ENCODE peak calls at places on chromosomes 3 and 15, in four cellular contexts. J is fibroblast of lung, Q is cardiac muscle cell, G is AG04449. D is an unnamed sample.

GRCh38 chr3:175605851-175606250 is 746.7 kb downstream of the NAALADL2 start:
- DNase-seq in J (peak), Q (no peak), G (no peak), D (no peak)

GRCh38 chr3:190673157-190673556 is 159.3 kb downstream of the IL1RAP start:
- DNase-seq in J (peak), Q (no peak), G (peak), D (no peak)

GRCh38 chr3:176554791-176555330 is 642.4 kb downstream of the TBL1XR1 start:
- DNase-seq in J (no peak), Q (no peak), G (no peak), D (no peak)

GRCh38 chr15:42494998-42495360 is 455 bp upstream of the SNAP23 start:
- DNase-seq in J (peak), Q (no peak), G (peak), D (no peak)

GRCh38 chr3:124775776-124776336 is 45.6 kb downstream of the UMPS start:
- DNase-seq in J (no peak), Q (no peak), G (no peak), D (no peak)

GRCh38 chr15:44735482-44736260 is 657 bp upstream of the TRIM69 start:
- DNase-seq in J (no peak), Q (no peak), G (no peak), D (no peak)

GRCh38 chr3:86993704-86994103 is 2.8 kb upstream of the VGLL3 start:
- DNase-seq in J (peak), Q (no peak), G (no peak), D (no peak)

GRCh38 chr15:74315626-74316025 is 51.8 kb downstream of the CYP11A1 start:
- DNase-seq in J (no peak), Q (no peak), G (no peak), D (no peak)

GRCh38 chr15:68816795-68817303 is 3.8 kb downstream of the ANP32A start:
- DNase-seq in J (no peak), Q (peak), G (no peak), D (no peak)

GRCh38 chr15:48803877-48804276 is 7.0 kb downstream of the CEP152 start:
- DNase-seq in J (no peak), Q (no peak), G (no peak), D (no peak)

GRCh38 chr15:77044228-77045042 is 26.5 kb downstream of the TSPAN3 start:
- DNase-seq in J (no peak), Q (no peak), G (no peak), D (no peak)

GRCh38 chr3:123258811-123259420 is 57.2 kb downstream of the SEC22A start:
- DNase-seq in J (peak), Q (peak), G (no peak), D (peak)

GRCh38 chr3:154178172-154178571 is 57.0 kb downstream of the ARHGEF26 start:
- DNase-seq in J (no peak), Q (no peak), G (no peak), D (no peak)

GRCh38 chr3:115074502-115074901 is 72.6 kb downstream of the ZBTB20 start:
- DNase-seq in J (peak), Q (peak), G (no peak), D (no peak)

GRCh38 chr3:37622999-37623883 is 238.4 kb upstream of the CTDSPL start:
- DNase-seq in J (no peak), Q (no peak), G (no peak), D (no peak)

GRCh38 chr15:90570643-90571042 is 40.9 kb downstream of the CRTC3 start:
- DNase-seq in J (no peak), Q (no peak), G (no peak), D (no peak)
- H3K4me3 ChIP-seq in J (no peak), Q (no peak), G (no peak), D (no peak)

GRCh38 chr3:173173652-173174051 is 32.6 kb upstream of the SPATA16 start:
- DNase-seq in J (no peak), Q (no peak), G (no peak), D (no peak)
- TF ChIP-seq CTCF in J (no peak), Q (no peak), G (no peak), D (no peak)

GRCh38 chr15:32908135-32908801 is 190.5 kb downstream of the GREM1 start:
- DNase-seq in J (peak), Q (no peak), G (no peak), D (no peak)
- H3K4me3 ChIP-seq in J (no peak), Q (no peak), G (no peak), D (no peak)

GRCh38 chr3:27110020-27110419 is 259.2 kb downstream of the NEK10 start:
- DNase-seq in J (no peak), Q (no peak), G (no peak), D (no peak)

GRCh38 chr3:27108322-27108721 is 260.9 kb downstream of the NEK10 start:
- DNase-seq in J (no peak), Q (no peak), G (no peak), D (no peak)

DNA sequence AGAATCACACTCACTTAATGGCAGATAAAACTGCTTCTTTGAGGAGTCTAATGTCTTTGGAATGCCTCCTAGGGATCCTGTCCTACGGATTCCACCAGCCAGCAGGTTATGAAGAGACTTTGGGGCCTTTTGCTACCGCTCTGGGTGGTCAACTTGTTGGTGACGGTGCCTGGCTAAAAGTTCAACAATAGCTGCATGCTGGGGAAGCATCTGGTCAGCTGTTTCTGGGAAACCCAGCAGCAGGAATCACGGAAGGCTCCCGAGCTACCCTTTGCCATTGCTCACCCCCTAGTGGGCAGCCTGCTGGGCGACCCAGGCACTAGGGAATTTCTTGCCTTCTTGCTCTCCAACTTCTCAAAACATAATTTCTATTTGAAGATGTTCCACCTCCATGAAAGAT is 263.3 kb downstream of the NEK10 start:
- DNase-seq in J (no peak), Q (peak), G (no peak), D (no peak)
- TF ChIP-seq CTCF in J (no peak), Q (peak), G (no peak), D (peak)

DNA sequence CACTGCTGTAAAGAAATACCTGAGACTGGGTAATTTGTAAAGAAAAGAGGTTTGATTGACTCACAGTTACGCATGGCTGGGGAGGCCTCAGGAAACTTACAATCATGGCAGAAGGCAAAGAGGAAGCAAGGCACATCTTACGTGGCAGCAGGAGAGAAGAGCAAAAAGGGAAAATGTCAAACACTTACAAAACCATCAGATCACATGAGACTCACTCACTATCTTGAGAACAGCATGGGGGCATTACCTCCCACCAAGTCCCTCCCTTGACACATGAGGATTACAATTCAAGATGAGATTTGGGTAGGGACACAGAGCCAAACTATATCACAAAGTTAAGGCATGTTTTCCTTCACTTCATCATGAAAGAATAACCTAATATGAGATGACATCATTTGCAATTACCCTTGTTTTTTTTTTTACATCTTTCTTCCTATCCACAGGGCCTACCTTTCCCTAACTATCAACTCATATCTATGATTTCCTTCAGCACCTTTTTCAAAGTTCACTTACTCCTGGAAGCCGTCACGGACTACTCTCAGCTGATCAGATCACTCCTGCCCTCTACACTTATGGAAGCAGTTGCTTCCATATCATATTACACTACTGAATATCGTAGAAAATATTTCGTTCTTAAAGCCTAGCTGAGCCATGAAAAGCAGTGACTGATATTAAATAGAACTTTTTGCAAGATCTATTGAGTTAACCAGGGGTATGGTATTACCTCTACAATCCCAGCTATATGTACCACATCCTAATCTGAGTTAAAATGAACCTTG is 25.5 kb upstream of the ATP8B4 start:
- DNase-seq in J (no peak), Q (no peak), G (no peak), D (no peak)
- H3K4me3 ChIP-seq in J (no peak), Q (no peak), G (no peak), D (no peak)

GRCh38 chr3:139523166-139523565 is 16.4 kb downstream of the RBP1 start:
- DNase-seq in J (no peak), Q (no peak), G (no peak), D (no peak)

GRCh38 chr3:139521144-139521543 is 18.4 kb downstream of the RBP1 start:
- DNase-seq in J (no peak), Q (no peak), G (no peak), D (no peak)

GRCh38 chr3:139521811-139522210 is 17.7 kb downstream of the RBP1 start:
- DNase-seq in J (no peak), Q (no peak), G (no peak), D (no peak)

GRCh38 chr3:139523718-139524117 is 15.8 kb downstream of the RBP1 start:
- DNase-seq in J (no peak), Q (no peak), G (no peak), D (no peak)

GRCh38 chr3:139522421-139522820 is 17.1 kb downstream of the RBP1 start:
- DNase-seq in J (no peak), Q (peak), G (no peak), D (no peak)
- TF ChIP-seq CTCF in J (no peak), Q (peak), G (no peak), D (no peak)

GRCh38 chr3:64188810-64189560 is 36.3 kb downstream of the PRICKLE2 start:
- DNase-seq in J (peak), Q (peak), G (peak), D (no peak)

GRCh38 chr3:64184621-64185020 is 40.6 kb downstream of the PRICKLE2 start:
- DNase-seq in J (peak), Q (no peak), G (no peak), D (no peak)

GRCh38 chr3:64185436-64185835 is 39.8 kb downstream of the PRICKLE2 start:
- DNase-seq in J (no peak), Q (no peak), G (no peak), D (no peak)

GRCh38 chr3:64186667-64187064 is 38.6 kb downstream of the PRICKLE2 start:
- DNase-seq in J (no peak), Q (no peak), G (no peak), D (no peak)

DNA sequence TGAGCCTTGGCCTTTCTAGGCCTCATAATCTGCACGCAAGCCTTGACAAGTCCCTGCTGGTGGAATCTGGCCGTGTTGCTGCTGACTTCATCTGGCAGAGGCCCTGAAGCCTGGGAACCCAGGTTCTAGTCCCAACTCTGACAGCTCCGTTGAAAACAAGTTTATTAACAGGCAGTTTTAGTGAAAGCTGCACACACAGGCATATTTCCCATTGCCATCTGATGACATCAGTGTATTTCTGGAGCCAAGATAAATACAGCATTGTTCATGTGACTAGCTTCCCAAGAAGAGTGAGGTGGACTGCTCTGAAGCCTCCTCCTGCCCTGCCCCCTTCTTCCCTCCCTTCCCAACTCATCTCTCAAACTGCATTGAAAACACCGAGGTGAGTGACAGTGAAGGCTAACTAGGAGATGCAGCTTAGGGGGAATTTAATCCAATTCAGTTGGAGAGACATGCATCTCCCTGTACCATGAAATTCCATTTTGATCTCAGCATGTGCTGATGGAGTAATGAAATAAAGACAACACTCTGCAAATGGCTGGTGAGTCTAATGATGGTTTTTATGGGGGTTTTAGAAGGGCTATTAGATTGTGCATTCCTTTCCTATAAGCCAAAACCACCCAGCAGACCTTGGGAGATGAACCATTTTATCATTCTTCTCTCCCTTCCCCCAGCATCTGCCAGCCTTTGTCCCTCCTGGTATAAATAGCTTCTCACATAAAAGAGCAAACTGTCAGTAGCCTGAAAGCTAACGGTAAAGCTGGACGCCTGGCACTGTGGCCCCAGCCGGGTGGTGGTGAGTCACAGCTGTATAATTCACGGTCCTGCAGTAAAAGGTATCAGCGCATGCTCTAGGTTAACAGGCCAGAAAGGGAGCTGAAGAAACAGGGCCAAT is 38.0 kb downstream of the PRICKLE2 start:
- DNase-seq in J (peak), Q (peak), G (peak), D (peak)
- H3K4me3 ChIP-seq in J (no peak), Q (no peak), G (peak), D (no peak)

DNA sequence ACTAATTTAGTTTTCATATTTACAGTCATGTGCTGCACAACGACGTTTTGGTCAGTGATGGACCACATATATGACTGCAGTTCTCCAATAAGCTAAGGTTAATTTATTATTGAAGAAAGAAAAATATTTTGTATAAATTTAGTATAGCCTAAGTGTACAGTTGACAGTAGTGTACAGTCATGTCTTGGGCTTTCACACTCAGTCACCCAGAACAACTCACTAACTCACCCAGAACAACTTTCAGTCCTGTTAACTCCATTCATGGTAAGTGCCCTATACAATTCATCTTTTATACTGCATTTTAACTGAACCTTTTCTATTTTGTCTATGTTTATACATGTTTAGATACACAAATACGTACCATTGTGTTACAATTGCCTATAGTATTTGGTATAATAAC is 3.8 kb upstream of the GABRR3 start:
- DNase-seq in J (no peak), Q (no peak), G (no peak), D (no peak)
- TF ChIP-seq CTCF in J (no peak), Q (no peak), G (no peak), D (no peak)

GRCh38 chr3:22372292-22372949 is 621.4 kb upstream of the ZNF385D start:
- DNase-seq in J (peak), Q (peak), G (no peak), D (no peak)
- H3K4me3 ChIP-seq in J (peak), Q (peak), G (no peak), D (peak)